ENCODE peak calls at places on chromosomes 4 and X, in nine cellular contexts. S, L, U, Z, G, V, I, X and J are unnamed samples.

GRCh38 chr4:151627491-151627890 is 133.3 kb downstream of the GATB start:
- DNase-seq in X (no peak), I (no peak), Z (no peak), U (no peak), S (no peak), G (no peak), V (no peak), L (no peak), J (no peak)

GRCh38 chr4:184983660-184984356 is 34.5 kb upstream of the HELT start:
- DNase-seq in L (peak; percentile 85), Z (peak; percentile 77), I (no peak), V (peak; percentile 29), U (peak; percentile 82), S (no peak), G (peak; percentile 84), X (peak; percentile 83), J (peak; percentile 18)

GRCh38 chrX:75067931-75068330 is 88.2 kb downstream of the ABCB7 start:
- DNase-seq in I (no peak), S (no peak), V (no peak), Z (no peak), L (no peak), X (no peak), U (no peak), G (no peak), J (no peak)

GRCh38 chrX:136861877-136862276 is 18.6 kb downstream of the RBMX start:
- DNase-seq in X (no peak), G (no peak), U (no peak), V (no peak), I (no peak), Z (no peak), S (no peak), L (no peak), J (no peak)

GRCh38 chrX:32687379-32687778 is 524.0 kb downstream of the DMD start:
- DNase-seq in S (no peak), V (no peak), Z (no peak), U (no peak), I (no peak), G (no peak), L (no peak), X (no peak), J (no peak)

GRCh38 chr4:41141910-41142309 is 72.4 kb downstream of the APBB2 start:
- DNase-seq in G (no peak), X (no peak), I (no peak), Z (no peak), S (no peak), V (no peak), U (no peak), L (no peak), J (no peak)

GRCh38 chrX:9842541-9842940 is 56.3 kb downstream of the SHROOM2 start:
- DNase-seq in U (peak; percentile 65), X (no peak), L (no peak), G (no peak), S (no peak), I (no peak), V (no peak), Z (no peak), J (peak; percentile 13)

GRCh38 chrX:50704987-50705386 is 109.0 kb downstream of the SHROOM4 start:
- DNase-seq in I (no peak), S (no peak), L (no peak), U (no peak), Z (no peak), X (no peak), V (no peak), G (no peak), J (no peak)

GRCh38 chr4:112759313-112759712 is 122.4 kb downstream of the LARP7 start:
- DNase-seq in V (no peak), S (no peak), I (no peak), G (no peak), X (no peak), L (no peak), U (no peak), Z (no peak), J (peak; percentile 71)

GRCh38 chr4:8078109-8078494 is 80.5 kb downstream of the ABLIM2 start:
- DNase-seq in Z (no peak), I (no peak), U (no peak), X (no peak), L (no peak), V (no peak), S (no peak), G (no peak), J (no peak)

GRCh38 chr4:188942606-188943005 is 803.4 kb downstream of the TRIML1 start:
- DNase-seq in L (no peak), G (no peak), S (no peak), V (no peak), U (no peak), I (no peak), X (no peak), Z (no peak), J (no peak)

GRCh38 chrX:119174900-119175299 is 47.3 kb upstream of the KIAA1210 start:
- DNase-seq in X (no peak), V (no peak), G (no peak), U (no peak), L (no peak), S (peak; percentile 13), Z (no peak), I (no peak), J (no peak)

GRCh38 chr4:83618431-83618830 is 82.5 kb downstream of the GPAT3 start:
- DNase-seq in U (no peak), G (no peak), Z (no peak), S (no peak), X (no peak), L (no peak), I (no peak), V (no peak), J (no peak)

GRCh38 chr4:182015893-182016292 is 227.3 kb upstream of the TENM3 start:
- DNase-seq in V (no peak), U (no peak), S (no peak), G (no peak), I (no peak), L (no peak), Z (no peak), X (no peak), J (no peak)

GRCh38 chrX:103404225-103405008 is 28.1 kb downstream of the BEX3 start:
- DNase-seq in Z (peak; percentile 68), U (no peak), S (peak; percentile 87), L (peak; percentile 69), V (peak; percentile 74), I (peak; percentile 22), X (no peak), G (peak; percentile 47), J (peak; percentile 81)

GRCh38 chrX:115894087-115894486 is 276.5 kb upstream of the AGTR2 start:
- DNase-seq in X (no peak), I (no peak), G (no peak), S (peak; percentile 66), L (peak; percentile 52), V (peak; percentile 28), Z (peak; percentile 60), U (no peak), J (no peak)

GRCh38 chr4:190020790-190021717 is 6.0 kb downstream of the FRG2 start:
- DNase-seq in V (no peak), S (peak; percentile 83), Z (no peak), L (peak; percentile 81), U (no peak), G (no peak), I (no peak), X (peak; percentile 60), J (peak; percentile 73)

GRCh38 chr4:26870576-26871260 is 10.1 kb downstream of the STIM2 start:
- DNase-seq in X (no peak), G (no peak), U (no peak), I (no peak), V (no peak), Z (no peak), S (no peak), L (no peak), J (no peak)

GRCh38 chrX:41409006-41409405 is 38.1 kb upstream of the NYX start:
- DNase-seq in S (no peak), U (no peak), X (no peak), I (no peak), G (no peak), V (no peak), Z (no peak), L (no peak), J (no peak)

GRCh38 chr4:149238097-149238496 is 577.5 kb downstream of the IQCM start:
- DNase-seq in Z (no peak), S (no peak), X (no peak), L (no peak), U (no peak), V (no peak), G (no peak), I (no peak), J (no peak)

GRCh38 chr4:76090241-76090691 is 15.8 kb downstream of the ART3 start:
- DNase-seq in G (no peak), U (no peak), V (no peak), S (no peak), X (no peak), L (peak; percentile 25), Z (no peak), I (no peak), J (no peak)

GRCh38 chr4:2745516-2745915 is 10.6 kb downstream of the TNIP2 start:
- DNase-seq in U (no peak), Z (no peak), S (no peak), L (no peak), V (no peak), X (no peak), G (no peak), I (no peak), J (no peak)

GRCh38 chr4:41887821-41888699 is 47.2 kb upstream of the TMEM33 start:
- DNase-seq in S (no peak), Z (no peak), G (peak; percentile 55), L (peak; percentile 54), X (no peak), I (no peak), U (peak; percentile 47), V (no peak), J (peak; percentile 45)

GRCh38 chrX:24283122-24283789 is 30.6 kb downstream of the SUPT20HL2 start:
- DNase-seq in U (no peak), I (no peak), G (no peak), Z (no peak), S (no peak), V (peak; percentile 50), L (no peak), X (no peak), J (no peak)

GRCh38 chr4:67288964-67289363 is 256.3 kb downstream of the CENPC start:
- DNase-seq in L (peak; percentile 41), X (peak; percentile 22), V (no peak), I (peak; percentile 30), S (no peak), G (peak; percentile 18), U (peak; percentile 57), Z (peak; percentile 32), J (peak; percentile 76)

GRCh38 chr4:139524062-139524631 is 31.9 kb downstream of the SETD7 start:
- DNase-seq in X (no peak), S (no peak), I (no peak), L (no peak), G (no peak), V (no peak), U (no peak), Z (no peak), J (no peak)

GRCh38 chr4:100968046-100968445 is 379.3 kb downstream of the PPP3CA start:
- DNase-seq in Z (no peak), X (no peak), S (no peak), I (no peak), V (no peak), G (no peak), L (no peak), U (no peak), J (no peak)

GRCh38 chr4:110518889-110519490 is 43.0 kb downstream of the ENPEP start:
- DNase-seq in L (peak; percentile 6), S (no peak), U (peak; percentile 43), G (peak; percentile 37), I (no peak), Z (no peak), V (no peak), X (no peak), J (peak; percentile 34)

GRCh38 chrX:102858826-102859627 is 78.0 kb upstream of the RAB40AL start:
- DNase-seq in I (no peak), L (peak; percentile 22), Z (no peak), X (no peak), V (no peak), U (peak; percentile 14), G (no peak), S (no peak), J (peak; percentile 76)

GRCh38 chrX:96985046-96985445 is 101.3 kb downstream of the RPA4 start:
- DNase-seq in S (no peak), V (no peak), G (no peak), L (no peak), U (no peak), I (no peak), Z (no peak), X (no peak), J (no peak)

GRCh38 chr4:108397850-108398249 is 222.5 kb upstream of the RPL34 start:
- DNase-seq in X (no peak), U (no peak), G (no peak), Z (no peak), L (no peak), S (no peak), I (no peak), V (no peak), J (no peak)